ENCODE peak calls at places on chromosomes 11 and 22, in eight cellular contexts. One of them, this sample, is unnamed. For H3K4me1, the result is how much of the 10 kb centered on the place peaks cover.

GRCh38 chr11:125285844-125286243 is 121.3 kb downstream of the PKNOX2 start:
- DNase-seq in endodermal cell: no peak
- DNase-seq in H1: no peak
- DNase-seq in SJSA1: no peak
- DNase-seq in CD4-positive, alpha-beta memory T cell: no peak
- DNase-seq in left ventricle myocardium inferior: no peak
- DNase-seq in fibroblast of lung: no peak
- DNase-seq in cardiac muscle cell: no peak
- DNase-seq in this sample: no peak

GRCh38 chr11:48095779-48096470 is 115.6 kb downstream of the PTPRJ start:
- DNase-seq in endodermal cell: no peak
- DNase-seq in H1: no peak
- DNase-seq in SJSA1: no peak
- DNase-seq in CD4-positive, alpha-beta memory T cell: no peak
- DNase-seq in left ventricle myocardium inferior: no peak
- DNase-seq in fibroblast of lung: no peak
- DNase-seq in cardiac muscle cell: no peak
- DNase-seq in this sample: no peak

GRCh38 chr22:36456459-36456835 is 25.0 kb downstream of the TXN2 start:
- DNase-seq in endodermal cell: no peak
- DNase-seq in H1: no peak
- DNase-seq in SJSA1: no peak
- DNase-seq in CD4-positive, alpha-beta memory T cell: no peak
- DNase-seq in left ventricle myocardium inferior: no peak
- DNase-seq in fibroblast of lung: no peak
- DNase-seq in cardiac muscle cell: no peak
- DNase-seq in this sample: no peak

GRCh38 chr11:88482871-88483301 is 145.3 kb upstream of the CTSC start:
- DNase-seq in endodermal cell: no peak
- DNase-seq in H1: no peak
- DNase-seq in SJSA1: no peak
- DNase-seq in CD4-positive, alpha-beta memory T cell: no peak
- DNase-seq in left ventricle myocardium inferior: no peak
- DNase-seq in fibroblast of lung: no peak
- DNase-seq in cardiac muscle cell: no peak
- DNase-seq in this sample: no peak

GRCh38 chr11:291281-292210 is 2.6 kb downstream of the PGGHG start:
- DNase-seq in endodermal cell: no peak
- DNase-seq in H1: no peak
- DNase-seq in SJSA1: no peak
- DNase-seq in CD4-positive, alpha-beta memory T cell: no peak
- DNase-seq in left ventricle myocardium inferior: peak
- DNase-seq in fibroblast of lung: no peak
- DNase-seq in cardiac muscle cell: no peak
- DNase-seq in this sample: peak

GRCh38 chr11:64858467-64859401 is 14.3 kb upstream of the CDC42BPG start:
- DNase-seq in endodermal cell: no peak
- DNase-seq in H1: no peak
- DNase-seq in SJSA1: no peak
- DNase-seq in CD4-positive, alpha-beta memory T cell: peak
- DNase-seq in left ventricle myocardium inferior: peak
- DNase-seq in fibroblast of lung: no peak
- DNase-seq in cardiac muscle cell: no peak
- DNase-seq in this sample: peak

GRCh38 chr11:69166186-69167115 is 10.7 kb downstream of the SMIM38 start:
- DNase-seq in endodermal cell: peak
- DNase-seq in H1: peak
- DNase-seq in SJSA1: peak
- DNase-seq in CD4-positive, alpha-beta memory T cell: no peak
- DNase-seq in left ventricle myocardium inferior: peak
- DNase-seq in fibroblast of lung: peak
- DNase-seq in cardiac muscle cell: peak
- DNase-seq in this sample: no peak

GRCh38 chr11:58829736-58830135 is 14.8 kb downstream of the GLYATL2 start:
- DNase-seq in endodermal cell: no peak
- DNase-seq in H1: no peak
- DNase-seq in SJSA1: no peak
- DNase-seq in CD4-positive, alpha-beta memory T cell: no peak
- DNase-seq in left ventricle myocardium inferior: no peak
- DNase-seq in fibroblast of lung: peak
- DNase-seq in cardiac muscle cell: no peak
- DNase-seq in this sample: no peak

GRCh38 chr11:129960216-129961214 is 42.1 kb downstream of the PRDM10 start:
- DNase-seq in endodermal cell: no peak
- DNase-seq in H1: no peak
- DNase-seq in SJSA1: no peak
- DNase-seq in CD4-positive, alpha-beta memory T cell: no peak
- DNase-seq in left ventricle myocardium inferior: no peak
- DNase-seq in fibroblast of lung: peak
- DNase-seq in cardiac muscle cell: no peak
- DNase-seq in this sample: no peak

GRCh38 chr22:27798526-27799333 is 2.8 kb downstream of the MN1 start:
- DNase-seq in endodermal cell: peak
- DNase-seq in H1: no peak
- DNase-seq in SJSA1: no peak
- DNase-seq in CD4-positive, alpha-beta memory T cell: no peak
- DNase-seq in left ventricle myocardium inferior: no peak
- DNase-seq in fibroblast of lung: no peak
- DNase-seq in cardiac muscle cell: no peak
- DNase-seq in this sample: no peak

GRCh38 chr11:47431356-47432083 is 5.3 kb upstream of the PSMC3 start:
- DNase-seq in endodermal cell: no peak
- DNase-seq in H1: no peak
- DNase-seq in SJSA1: no peak
- DNase-seq in CD4-positive, alpha-beta memory T cell: no peak
- DNase-seq in left ventricle myocardium inferior: no peak
- DNase-seq in fibroblast of lung: no peak
- DNase-seq in cardiac muscle cell: no peak
- DNase-seq in this sample: no peak

GRCh38 chr11:11966826-11967668 is 41.4 kb downstream of the DKK3 start:
- DNase-seq in endodermal cell: peak
- DNase-seq in H1: peak
- DNase-seq in SJSA1: peak
- DNase-seq in CD4-positive, alpha-beta memory T cell: peak
- DNase-seq in left ventricle myocardium inferior: peak
- DNase-seq in fibroblast of lung: peak
- DNase-seq in cardiac muscle cell: peak
- DNase-seq in this sample: peak

GRCh38 chr11:11970556-11970955 is 37.9 kb downstream of the DKK3 start:
- DNase-seq in endodermal cell: peak
- DNase-seq in H1: no peak
- DNase-seq in SJSA1: no peak
- DNase-seq in CD4-positive, alpha-beta memory T cell: no peak
- DNase-seq in left ventricle myocardium inferior: no peak
- DNase-seq in fibroblast of lung: no peak
- DNase-seq in cardiac muscle cell: no peak
- DNase-seq in this sample: no peak

GRCh38 chr11:11967669-11968510 is 40.5 kb downstream of the DKK3 start:
- DNase-seq in endodermal cell: peak
- DNase-seq in H1: no peak
- DNase-seq in SJSA1: no peak
- DNase-seq in CD4-positive, alpha-beta memory T cell: no peak
- DNase-seq in left ventricle myocardium inferior: peak
- DNase-seq in fibroblast of lung: no peak
- DNase-seq in cardiac muscle cell: no peak
- DNase-seq in this sample: peak

GRCh38 chr11:11969380-11970215 is 38.8 kb downstream of the DKK3 start:
- DNase-seq in endodermal cell: no peak
- DNase-seq in H1: no peak
- DNase-seq in SJSA1: no peak
- DNase-seq in CD4-positive, alpha-beta memory T cell: no peak
- DNase-seq in left ventricle myocardium inferior: peak
- DNase-seq in fibroblast of lung: no peak
- DNase-seq in cardiac muscle cell: no peak
- DNase-seq in this sample: no peak

GRCh38 chr11:11968511-11969280 is 39.7 kb downstream of the DKK3 start:
- DNase-seq in endodermal cell: peak
- DNase-seq in H1: no peak
- DNase-seq in SJSA1: no peak
- DNase-seq in CD4-positive, alpha-beta memory T cell: no peak
- DNase-seq in left ventricle myocardium inferior: peak
- DNase-seq in fibroblast of lung: peak
- DNase-seq in cardiac muscle cell: no peak
- DNase-seq in this sample: no peak
- H3K4me1 ChIP-seq in endodermal cell: under half
- H3K4me1 ChIP-seq in H1: under half
- H3K4me1 ChIP-seq in SJSA1: under half
- H3K4me1 ChIP-seq in CD4-positive, alpha-beta memory T cell: under half
- H3K4me1 ChIP-seq in left ventricle myocardium inferior: half or more
- H3K4me1 ChIP-seq in fibroblast of lung: under half
- H3K4me1 ChIP-seq in cardiac muscle cell: under half
- H3K4me1 ChIP-seq in this sample: under half

GRCh38 chr11:118343248-118343647 is 743 bp upstream of the CD3D start:
- DNase-seq in endodermal cell: no peak
- DNase-seq in H1: no peak
- DNase-seq in SJSA1: no peak
- DNase-seq in CD4-positive, alpha-beta memory T cell: no peak
- DNase-seq in left ventricle myocardium inferior: no peak
- DNase-seq in fibroblast of lung: no peak
- DNase-seq in cardiac muscle cell: no peak
- DNase-seq in this sample: peak
- H3K27ac ChIP-seq in endodermal cell: no peak
- H3K27ac ChIP-seq in H1: no peak
- H3K27ac ChIP-seq in SJSA1: no peak
- H3K27ac ChIP-seq in CD4-positive, alpha-beta memory T cell: peak
- H3K27ac ChIP-seq in left ventricle myocardium inferior: no peak
- H3K27ac ChIP-seq in fibroblast of lung: no peak
- H3K27ac ChIP-seq in cardiac muscle cell: no peak
- H3K27ac ChIP-seq in this sample: peak

GRCh38 chr11:36617543-36617942 is 19.5 kb upstream of the RAG2 start:
- DNase-seq in endodermal cell: no peak
- DNase-seq in H1: no peak
- DNase-seq in SJSA1: no peak
- DNase-seq in CD4-positive, alpha-beta memory T cell: no peak
- DNase-seq in left ventricle myocardium inferior: no peak
- DNase-seq in fibroblast of lung: no peak
- DNase-seq in cardiac muscle cell: no peak
- DNase-seq in this sample: no peak
- H3K4me1 ChIP-seq in endodermal cell: under half
- H3K4me1 ChIP-seq in H1: under half
- H3K4me1 ChIP-seq in SJSA1: under half
- H3K4me1 ChIP-seq in CD4-positive, alpha-beta memory T cell: under half
- H3K4me1 ChIP-seq in left ventricle myocardium inferior: under half
- H3K4me1 ChIP-seq in fibroblast of lung: under half
- H3K4me1 ChIP-seq in cardiac muscle cell: under half
- H3K4me1 ChIP-seq in this sample: under half

DNA sequence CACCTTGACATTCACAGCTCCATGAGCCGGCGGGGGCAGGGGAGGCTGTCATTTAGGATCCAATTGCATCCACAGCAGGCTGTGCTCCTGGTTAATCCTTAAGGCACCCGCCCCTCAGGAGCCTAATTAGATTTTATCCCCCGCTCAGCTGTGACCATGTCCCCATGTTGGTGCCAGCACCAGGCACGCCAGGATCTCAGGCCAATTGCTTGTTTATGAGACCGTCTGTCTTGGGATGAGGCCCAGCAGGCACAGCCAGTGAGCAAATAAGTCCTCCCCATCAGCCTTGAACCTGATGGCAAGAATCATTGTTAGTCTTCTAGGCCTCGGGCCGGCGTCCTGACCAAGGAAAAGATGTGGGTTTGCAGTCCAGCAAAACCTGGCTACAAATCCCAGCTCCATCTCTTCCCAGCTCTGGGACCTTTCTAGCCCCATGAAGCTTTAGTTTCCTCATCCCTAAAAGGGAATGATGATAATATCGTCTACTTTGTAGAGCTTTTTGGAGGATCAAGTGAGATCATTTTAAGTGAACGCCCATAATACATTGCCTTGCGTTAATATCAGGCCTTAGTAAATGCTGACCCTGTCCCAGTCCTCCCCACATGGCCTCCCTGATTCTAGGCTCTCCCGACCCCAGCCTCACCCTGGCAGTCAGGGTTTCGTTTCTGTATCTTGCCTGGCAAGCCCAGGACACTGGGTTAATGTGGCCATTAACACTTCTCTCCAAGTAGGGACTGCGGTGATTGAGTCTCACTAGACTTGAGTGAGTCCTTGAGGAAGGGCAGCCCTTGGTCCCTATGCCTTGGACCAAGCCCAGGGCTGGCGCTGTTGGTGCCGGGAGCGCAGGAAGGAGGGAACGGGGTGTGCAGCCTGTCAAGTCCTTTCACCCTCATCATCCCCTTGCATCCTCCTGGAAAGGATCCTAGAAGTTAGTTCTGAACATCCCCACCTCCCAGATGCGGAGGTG is 57.1 kb downstream of the TP53I11 start:
- DNase-seq in endodermal cell: no peak
- DNase-seq in H1: no peak
- DNase-seq in SJSA1: no peak
- DNase-seq in CD4-positive, alpha-beta memory T cell: no peak
- DNase-seq in left ventricle myocardium inferior: no peak
- DNase-seq in fibroblast of lung: no peak
- DNase-seq in cardiac muscle cell: no peak
- DNase-seq in this sample: no peak
- H3K27ac ChIP-seq in endodermal cell: peak
- H3K27ac ChIP-seq in H1: no peak
- H3K27ac ChIP-seq in SJSA1: no peak
- H3K27ac ChIP-seq in CD4-positive, alpha-beta memory T cell: no peak
- H3K27ac ChIP-seq in left ventricle myocardium inferior: peak
- H3K27ac ChIP-seq in fibroblast of lung: no peak
- H3K27ac ChIP-seq in cardiac muscle cell: peak
- H3K27ac ChIP-seq in this sample: no peak

DNA sequence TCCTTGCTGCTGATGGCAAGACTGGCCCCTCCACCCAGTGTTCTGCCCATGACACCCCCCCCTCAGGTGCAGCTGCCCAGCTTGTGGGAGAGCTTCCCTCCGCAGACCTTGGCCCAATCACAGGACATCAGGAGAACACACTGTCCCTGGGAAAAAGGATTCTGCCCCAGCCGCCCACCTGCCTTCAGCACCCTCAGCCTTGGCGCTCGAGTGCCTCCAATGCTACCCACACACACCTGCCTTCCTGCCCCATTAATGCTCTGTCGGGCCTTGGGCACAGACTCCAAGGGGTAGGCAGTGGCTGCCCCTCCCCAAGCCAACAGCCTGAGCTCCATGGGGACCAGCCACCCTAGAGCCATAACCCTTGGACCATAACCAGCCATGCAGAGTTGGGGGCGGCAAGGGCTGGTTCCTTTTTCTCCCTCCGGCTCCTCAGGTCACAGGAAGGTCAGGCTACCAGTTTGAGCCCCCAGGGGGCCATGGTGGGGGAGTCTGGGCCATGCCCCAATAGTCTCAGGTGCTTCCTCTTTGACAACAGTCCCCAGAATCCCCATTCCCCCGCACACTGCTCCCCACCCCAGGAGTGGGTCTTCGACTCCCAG is 1.3 kb upstream of the ZNF70 start:
- DNase-seq in endodermal cell: no peak
- DNase-seq in H1: no peak
- DNase-seq in SJSA1: no peak
- DNase-seq in CD4-positive, alpha-beta memory T cell: no peak
- DNase-seq in left ventricle myocardium inferior: no peak
- DNase-seq in fibroblast of lung: no peak
- DNase-seq in cardiac muscle cell: no peak
- DNase-seq in this sample: no peak
- H3K4me1 ChIP-seq in endodermal cell: under half
- H3K4me1 ChIP-seq in H1: under half
- H3K4me1 ChIP-seq in SJSA1: under half
- H3K4me1 ChIP-seq in CD4-positive, alpha-beta memory T cell: under half
- H3K4me1 ChIP-seq in left ventricle myocardium inferior: under half
- H3K4me1 ChIP-seq in fibroblast of lung: under half
- H3K4me1 ChIP-seq in cardiac muscle cell: under half
- H3K4me1 ChIP-seq in this sample: under half

This sample was measured in CD8-positive, alpha-beta T cell.